ENCODE peak calls at places on chromosomes 11 and 22, in ten cellular contexts. T is body of pancreas, I is H9, X is kidney, F is colonic mucosa, A is upper lobe of left lung, U is pancreas, Z is IMR-90, K is right lobe of liver, E is neural progenitor cell. R is an unnamed sample.

GRCh38 chr22:39524089-39524752 is 3.9 kb downstream of the ATF4 start:
- DNase-seq in E (no peak), F (no peak), I (no peak), Z (no peak), A (no peak), K (peak), T (no peak), X (peak), U (no peak), R (no peak)

GRCh38 chr11:9104581-9104980 is 13.2 kb upstream of the SCUBE2 start:
- DNase-seq in A (no peak), U (no peak), E (no peak), Z (no peak), T (no peak), I (no peak), F (no peak), K (no peak), X (no peak), R (no peak)

GRCh38 chr11:35750981-35751663 is 88.5 kb downstream of the TRIM44 start:
- DNase-seq in X (no peak), U (no peak), A (no peak), K (no peak), Z (no peak), E (no peak), I (no peak), F (no peak), T (no peak), R (no peak)

GRCh38 chr11:91394718-91395414 is 829.8 kb upstream of the FAT3 start:
- DNase-seq in E (no peak), F (no peak), I (no peak), Z (no peak), U (peak), T (peak), K (no peak), X (no peak), A (no peak), R (no peak)

GRCh38 chr11:2687223-2687530 is 12.6 kb downstream of the KCNQ1OT1 start:
- DNase-seq in U (no peak), E (no peak), F (no peak), I (no peak), Z (no peak), A (no peak), X (no peak), T (peak), K (peak), R (no peak)

GRCh38 chr11:44191322-44192014 is 96.0 kb downstream of the EXT2 start:
- DNase-seq in U (no peak), A (no peak), T (no peak), Z (no peak), F (no peak), I (no peak), K (no peak), X (no peak), E (peak), R (no peak)

GRCh38 chr11:88435405-88435804 is 97.9 kb upstream of the CTSC start:
- DNase-seq in U (no peak), X (no peak), I (no peak), T (no peak), A (no peak), Z (peak), E (no peak), K (no peak), F (no peak), R (no peak)

GRCh38 chr22:29339381-29340235 is 24.1 kb upstream of the RASL10A start:
- DNase-seq in K (no peak), F (no peak), E (no peak), U (no peak), I (no peak), Z (no peak), X (no peak), A (no peak), T (no peak), R (no peak)

GRCh38 chr11:114775849-114776621 is 97.7 kb downstream of the NXPE2 start:
- DNase-seq in T (no peak), U (no peak), F (no peak), A (no peak), I (no peak), K (no peak), E (peak), Z (no peak), X (no peak), R (no peak)

GRCh38 chr11:123586568-123586967 is 67.9 kb downstream of the SCN3B start:
- DNase-seq in U (no peak), A (no peak), T (no peak), E (no peak), Z (no peak), X (no peak), I (no peak), F (no peak), K (no peak), R (no peak)

GRCh38 chr11:74417860-74418508 is 19.8 kb upstream of the PGM2L1 start:
- DNase-seq in T (no peak), X (no peak), E (no peak), U (no peak), K (no peak), F (no peak), I (no peak), A (no peak), Z (peak), R (no peak)

GRCh38 chr11:62125881-62126280 is 2.1 kb downstream of the INCENP start:
- DNase-seq in Z (no peak), K (no peak), U (no peak), A (no peak), F (no peak), T (no peak), E (peak), X (no peak), I (no peak), R (no peak)

GRCh38 chr11:114771172-114771571 is 92.8 kb downstream of the NXPE2 start:
- DNase-seq in Z (no peak), U (no peak), K (no peak), I (no peak), X (no peak), F (no peak), T (no peak), A (no peak), E (no peak), R (no peak)

GRCh38 chr22:43884600-43885318 is 7.1 kb downstream of the PNPLA5 start:
- DNase-seq in U (peak), X (peak), A (peak), E (peak), T (peak), I (peak), F (peak), Z (peak), K (no peak), R (peak)

GRCh38 chr22:46547179-46547882 is 9.9 kb upstream of the CELSR1 start:
- DNase-seq in F (no peak), A (peak), I (no peak), T (no peak), Z (peak), U (no peak), K (no peak), E (peak), X (peak), R (no peak)

GRCh38 chr22:26977741-26978140 is 320.4 kb downstream of the MIAT start:
- DNase-seq in E (peak), I (no peak), U (no peak), Z (no peak), A (no peak), K (no peak), X (no peak), F (no peak), T (no peak), R (no peak)

GRCh38 chr11:2991477-2992233 is 474 bp downstream of the NAP1L4 start:
- DNase-seq in I (no peak), F (peak), Z (peak), A (peak), K (no peak), X (no peak), U (no peak), T (peak), E (no peak), R (no peak)

GRCh38 chr11:130403301-130403804 is 25.1 kb downstream of the ADAMTS8 start:
- DNase-seq in E (no peak), K (no peak), Z (peak), I (peak), F (no peak), T (peak), X (no peak), A (peak), U (no peak), R (peak)

GRCh38 chr11:100753562-100753961 is 66.5 kb downstream of the ARHGAP42 start:
- DNase-seq in A (no peak), F (no peak), T (no peak), K (no peak), U (no peak), E (peak), Z (no peak), X (no peak), I (peak), R (no peak)

GRCh38 chr22:25404556-25404922 is 159.9 kb upstream of the GRK3 start:
- DNase-seq in K (no peak), I (no peak), Z (no peak), X (peak), U (no peak), F (no peak), T (no peak), A (no peak), E (peak), R (no peak)

GRCh38 chr11:132007184-132007583 is 636.8 kb downstream of the NTM start:
- DNase-seq in T (no peak), F (no peak), A (no peak), I (no peak), E (no peak), Z (no peak), K (no peak), U (no peak), X (no peak), R (no peak)

GRCh38 chr11:64661146-64661545 is 61.9 kb downstream of the NRXN2 start:
- DNase-seq in A (no peak), Z (peak), T (no peak), U (no peak), X (peak), F (no peak), K (no peak), I (no peak), E (no peak), R (no peak)

GRCh38 chr11:74754507-74755255 is 6.0 kb downstream of the RNF169 start:
- DNase-seq in X (no peak), F (no peak), U (no peak), E (no peak), T (no peak), K (no peak), I (no peak), Z (peak), A (no peak), R (no peak)

GRCh38 chr11:79314906-79315689 is 125.7 kb downstream of the TENM4 start:
- DNase-seq in X (no peak), A (no peak), Z (peak), F (no peak), T (no peak), E (peak), I (peak), K (no peak), U (no peak), R (no peak)

GRCh38 chr11:38448284-38448683 is 1850.2 kb upstream of the RAG2 start:
- DNase-seq in F (no peak), Z (no peak), I (no peak), K (peak), A (no peak), T (peak), U (peak), X (no peak), E (no peak), R (no peak)

DNA sequence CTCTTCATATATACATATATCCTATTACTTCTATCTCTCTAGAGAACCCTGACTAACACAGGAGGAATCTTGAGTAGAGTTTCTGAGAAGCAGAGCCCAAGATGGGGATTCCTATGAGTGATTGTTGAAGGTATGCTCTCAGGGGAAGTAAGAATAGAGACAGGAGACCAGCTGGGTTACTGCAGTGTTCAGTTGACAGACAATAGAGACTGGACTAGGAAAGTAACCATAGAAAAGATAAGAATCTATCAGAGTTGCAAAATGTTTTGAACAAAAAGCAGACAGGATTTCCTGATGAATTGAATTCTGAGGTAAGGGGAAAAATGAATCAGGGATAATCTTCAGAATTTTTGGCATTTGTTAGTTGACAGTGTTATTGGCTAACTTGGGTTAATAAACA is 54.4 kb downstream of the SLC17A6 start:
- DNase-seq in E (no peak), Z (no peak), A (no peak), X (no peak), K (no peak), T (no peak), F (no peak), U (no peak), I (no peak), R (no peak)
- TF ChIP-seq CTCF in E (no peak), Z (no peak), A (no peak), X (no peak), K (no peak), T (no peak), F (no peak), U (no peak), I (no peak), R (no peak)

DNA sequence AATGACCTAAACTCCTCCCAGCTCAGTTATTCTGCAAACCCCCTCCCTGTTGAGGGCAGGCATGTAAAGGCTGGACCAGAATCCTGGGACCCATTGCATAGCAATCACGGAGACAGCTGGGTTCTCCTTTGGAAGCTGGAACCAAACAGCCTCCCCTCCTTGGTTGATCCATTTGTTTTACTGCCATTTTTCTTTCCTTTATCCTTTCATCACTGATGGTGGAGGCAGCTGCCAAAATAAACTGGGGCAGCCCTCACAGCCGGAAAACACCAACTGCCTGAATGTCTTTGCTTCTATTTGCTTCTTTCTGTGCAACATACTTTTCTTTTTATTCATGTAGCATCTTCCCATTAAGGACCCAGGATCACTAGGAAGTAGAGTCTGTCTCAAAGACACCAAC is 150.0 kb upstream of the SYT13 start:
- DNase-seq in X (no peak), F (no peak), Z (no peak), T (no peak), I (no peak), U (no peak), K (no peak), E (no peak), A (no peak), R (no peak)
- H3K27ac ChIP-seq in X (no peak), F (no peak), Z (no peak), T (no peak), I (no peak), U (no peak), K (no peak), E (no peak), A (no peak), R (no peak)

DNA sequence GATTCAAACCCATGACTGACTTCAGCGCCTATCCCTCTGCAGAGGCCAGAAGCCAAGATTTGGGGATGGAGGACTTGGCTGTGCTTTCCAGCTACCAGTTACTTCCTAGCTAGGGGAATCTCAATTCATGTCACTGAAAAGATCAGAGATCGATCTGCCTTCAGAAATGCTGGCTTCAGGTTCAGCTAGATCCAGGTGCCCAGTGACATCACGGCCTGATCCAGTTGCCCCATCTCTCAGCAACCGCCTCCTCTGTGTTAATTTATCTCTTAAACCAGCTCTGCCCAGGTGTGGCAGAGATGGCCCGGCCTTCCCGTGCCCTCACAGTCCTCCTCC is 24.2 kb downstream of the CYTH4 start:
- DNase-seq in F (no peak), I (no peak), U (no peak), A (no peak), T (no peak), X (no peak), E (no peak), K (no peak), Z (no peak), R (no peak)
- TF ChIP-seq CTCF in F (no peak), I (no peak), U (no peak), A (no peak), T (no peak), X (no peak), E (no peak), K (no peak), Z (no peak), R (no peak)

DNA sequence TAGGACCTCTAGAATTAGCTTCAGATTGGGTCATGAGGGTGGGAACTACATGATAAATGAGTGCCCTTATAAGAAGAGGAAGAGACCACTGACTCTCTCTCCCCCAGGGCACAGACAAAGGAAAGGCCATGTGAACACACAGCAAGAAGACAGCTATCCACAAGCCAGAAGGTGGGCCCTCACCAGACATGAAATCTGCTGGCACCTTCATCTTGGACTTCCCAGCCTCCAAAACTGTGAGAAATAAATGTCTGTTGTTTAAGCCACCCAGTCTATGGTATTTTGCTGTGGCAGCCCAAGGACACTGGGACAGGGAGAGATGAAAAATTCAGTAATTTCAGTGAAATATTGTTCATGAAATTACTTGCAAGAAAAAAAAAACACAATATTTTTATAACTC is 5.9 kb downstream of the RBFOX2 start:
- DNase-seq in Z (no peak), U (no peak), T (no peak), I (no peak), F (no peak), X (no peak), E (no peak), K (no peak), A (no peak), R (no peak)
- H3K27ac ChIP-seq in Z (peak), U (peak), T (peak), I (no peak), F (peak), X (no peak), E (no peak), K (peak), A (peak), R (peak)

DNA sequence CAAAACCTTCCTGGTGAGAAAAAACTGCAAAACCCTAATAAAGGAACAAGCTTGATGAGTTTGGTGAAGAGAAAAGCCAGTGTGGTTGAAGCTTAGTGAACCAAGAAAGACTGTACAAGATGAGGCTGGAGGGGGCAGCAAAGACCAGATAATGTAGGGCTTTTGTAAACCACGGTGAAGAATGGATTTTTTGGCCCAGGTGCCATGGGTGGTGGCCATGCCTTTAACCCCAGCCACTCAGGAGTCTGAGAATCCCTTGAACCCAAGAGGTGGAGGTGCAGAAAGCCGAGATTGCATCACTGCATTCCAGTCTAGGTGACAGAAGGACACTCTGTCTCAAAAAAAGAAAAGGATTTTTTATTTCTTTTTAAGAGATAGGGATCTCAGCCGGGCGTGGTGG is 5.0 kb upstream of the ZDHHC5 start:
- DNase-seq in I (no peak), K (no peak), F (no peak), A (no peak), U (no peak), X (no peak), E (no peak), T (no peak), Z (no peak), R (no peak)
- TF ChIP-seq CTCF in I (peak), K (no peak), F (no peak), A (no peak), U (no peak), X (no peak), E (peak), T (no peak), Z (peak), R (no peak)

GRCh38 chr11:113556036-113556435 is 80.8 kb upstream of the DRD2 start:
- DNase-seq in E (no peak), T (no peak), X (no peak), F (no peak), A (no peak), Z (no peak), U (no peak), K (no peak), I (no peak), R (no peak)

GRCh38 chr11:113553235-113553634 is 78.0 kb upstream of the DRD2 start:
- DNase-seq in A (no peak), F (no peak), I (peak), T (no peak), X (no peak), K (no peak), E (peak), Z (peak), U (no peak), R (no peak)

GRCh38 chr11:113555071-113555739 is 80.0 kb upstream of the DRD2 start:
- DNase-seq in I (no peak), E (no peak), K (no peak), A (no peak), T (no peak), U (no peak), F (no peak), Z (no peak), X (no peak), R (no peak)

GRCh38 chr11:113553905-113554304 is 78.7 kb upstream of the DRD2 start:
- DNase-seq in T (no peak), K (no peak), E (peak), F (no peak), Z (no peak), A (no peak), U (no peak), I (no peak), X (no peak), R (no peak)

DNA sequence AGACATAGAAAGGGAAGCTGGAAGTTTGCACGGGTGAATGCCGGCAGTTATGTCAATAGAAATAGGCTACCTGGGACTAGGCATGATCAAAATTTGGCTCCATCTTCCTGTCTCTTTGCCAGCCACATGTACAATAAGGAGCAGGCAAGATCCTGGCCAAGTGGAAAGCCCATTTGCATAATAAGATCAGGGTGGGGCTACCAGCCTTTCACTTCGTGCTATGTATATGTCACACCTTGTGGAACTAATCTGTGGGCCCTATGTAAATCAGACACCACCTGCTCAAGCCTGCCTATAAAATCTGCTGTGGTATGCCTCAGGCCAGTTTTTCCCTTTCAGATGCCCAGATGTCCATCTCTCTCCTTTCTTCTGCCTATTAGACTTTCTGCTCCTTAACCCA is 79.3 kb upstream of the DRD2 start:
- DNase-seq in A (no peak), F (no peak), X (no peak), E (no peak), T (no peak), K (no peak), Z (no peak), I (no peak), U (no peak), R (no peak)
- H3K27ac ChIP-seq in A (no peak), F (no peak), X (no peak), E (no peak), T (no peak), K (no peak), Z (no peak), I (no peak), U (no peak), R (no peak)

GRCh38 chr11:102194257-102194656 is 84.0 kb downstream of the YAP1 start:
- DNase-seq in F (no peak), X (no peak), T (no peak), I (no peak), U (no peak), K (no peak), E (no peak), A (no peak), Z (no peak), R (no peak)
- TF ChIP-seq CTCF in F (no peak), X (no peak), T (no peak), I (no peak), U (no peak), K (no peak), E (no peak), A (no peak), Z (no peak), R (no peak)

GRCh38 chr11:69915151-69915500 is 95.9 kb upstream of the FGF3 start:
- DNase-seq in X (no peak), I (no peak), F (no peak), A (no peak), T (no peak), K (no peak), U (no peak), E (no peak), Z (peak), R (no peak)
- H3K27ac ChIP-seq in X (peak), I (no peak), F (no peak), A (peak), T (peak), K (peak), U (peak), E (no peak), Z (peak), R (no peak)